ENCODE peak calls at places on chromosomes 11 and 22, in four cellular contexts. One of them, this sample, is unnamed. For H3K4me1, the result is how much of the 10 kb centered on the place peaks cover.

GRCh38 chr22:35995772-35996171 is 32.9 kb downstream of the RBFOX2 start:
- DNase-seq in lower lobe of right lung: no peak
- DNase-seq in Karpas-422: no peak
- DNase-seq in PC-3: peak
- DNase-seq in this sample: no peak

GRCh38 chr11:406796-407650 is 7.8 kb downstream of the SIGIRR start:
- DNase-seq in lower lobe of right lung: peak
- DNase-seq in Karpas-422: peak
- DNase-seq in PC-3: peak
- DNase-seq in this sample: peak

GRCh38 chr11:94400839-94401772 is at the start of gene GPR83:
- DNase-seq in lower lobe of right lung: no peak
- DNase-seq in Karpas-422: no peak
- DNase-seq in PC-3: no peak
- DNase-seq in this sample: no peak

GRCh38 chr11:3010521-3011275 is 18.6 kb upstream of the NAP1L4 start:
- DNase-seq in lower lobe of right lung: no peak
- DNase-seq in Karpas-422: no peak
- DNase-seq in PC-3: no peak
- DNase-seq in this sample: no peak

GRCh38 chr11:67082071-67082791 is 25.6 kb downstream of the RHOD start:
- DNase-seq in lower lobe of right lung: no peak
- DNase-seq in Karpas-422: no peak
- DNase-seq in PC-3: no peak
- DNase-seq in this sample: no peak

GRCh38 chr11:109914809-109915653 is 178.2 kb upstream of the ZC3H12C start:
- DNase-seq in lower lobe of right lung: no peak
- DNase-seq in Karpas-422: no peak
- DNase-seq in PC-3: peak
- DNase-seq in this sample: no peak

GRCh38 chr11:44936527-44936926 is 14.2 kb downstream of the TP53I11 start:
- DNase-seq in lower lobe of right lung: peak
- DNase-seq in Karpas-422: peak
- DNase-seq in PC-3: peak
- DNase-seq in this sample: no peak

GRCh38 chr22:41445171-41446056 is 1.2 kb downstream of the TOB2 start:
- DNase-seq in lower lobe of right lung: peak
- DNase-seq in Karpas-422: peak
- DNase-seq in PC-3: peak
- DNase-seq in this sample: no peak

GRCh38 chr11:74366576-74366975 is 31.7 kb downstream of the PGM2L1 start:
- DNase-seq in lower lobe of right lung: no peak
- DNase-seq in Karpas-422: no peak
- DNase-seq in PC-3: no peak
- DNase-seq in this sample: no peak

GRCh38 chr11:16986434-16987204 is 27.6 kb downstream of the PLEKHA7 start:
- DNase-seq in lower lobe of right lung: peak
- DNase-seq in Karpas-422: peak
- DNase-seq in PC-3: peak
- DNase-seq in this sample: no peak

GRCh38 chr11:63880031-63880841 is 36.7 kb downstream of the RCOR2 start:
- DNase-seq in lower lobe of right lung: no peak
- DNase-seq in Karpas-422: no peak
- DNase-seq in PC-3: no peak
- DNase-seq in this sample: no peak

GRCh38 chr11:108933630-108934029 is 268.8 kb downstream of the DDX10 start:
- DNase-seq in lower lobe of right lung: no peak
- DNase-seq in Karpas-422: no peak
- DNase-seq in PC-3: peak
- DNase-seq in this sample: no peak

GRCh38 chr11:3171931-3172560 is 6.9 kb upstream of the OSBPL5 start:
- DNase-seq in lower lobe of right lung: peak
- DNase-seq in Karpas-422: no peak
- DNase-seq in PC-3: no peak
- DNase-seq in this sample: peak

GRCh38 chr11:131195801-131196517 is 174.5 kb upstream of the NTM start:
- DNase-seq in lower lobe of right lung: peak
- DNase-seq in Karpas-422: no peak
- DNase-seq in PC-3: peak
- DNase-seq in this sample: no peak

GRCh38 chr22:39312410-39312809 is 7.0 kb downstream of the RPL3 start:
- DNase-seq in lower lobe of right lung: no peak
- DNase-seq in Karpas-422: no peak
- DNase-seq in PC-3: no peak
- DNase-seq in this sample: peak

GRCh38 chr22:39313258-39314001 is 6.0 kb downstream of the RPL3 start:
- DNase-seq in lower lobe of right lung: no peak
- DNase-seq in Karpas-422: no peak
- DNase-seq in PC-3: no peak
- DNase-seq in this sample: no peak

GRCh38 chr22:39315389-39315788 is 4.0 kb downstream of the RPL3 start:
- DNase-seq in lower lobe of right lung: no peak
- DNase-seq in Karpas-422: no peak
- DNase-seq in PC-3: no peak
- DNase-seq in this sample: no peak

GRCh38 chr22:39316440-39317083 is 2.9 kb downstream of the RPL3 start:
- DNase-seq in lower lobe of right lung: peak
- DNase-seq in Karpas-422: peak
- DNase-seq in PC-3: peak
- DNase-seq in this sample: peak

DNA sequence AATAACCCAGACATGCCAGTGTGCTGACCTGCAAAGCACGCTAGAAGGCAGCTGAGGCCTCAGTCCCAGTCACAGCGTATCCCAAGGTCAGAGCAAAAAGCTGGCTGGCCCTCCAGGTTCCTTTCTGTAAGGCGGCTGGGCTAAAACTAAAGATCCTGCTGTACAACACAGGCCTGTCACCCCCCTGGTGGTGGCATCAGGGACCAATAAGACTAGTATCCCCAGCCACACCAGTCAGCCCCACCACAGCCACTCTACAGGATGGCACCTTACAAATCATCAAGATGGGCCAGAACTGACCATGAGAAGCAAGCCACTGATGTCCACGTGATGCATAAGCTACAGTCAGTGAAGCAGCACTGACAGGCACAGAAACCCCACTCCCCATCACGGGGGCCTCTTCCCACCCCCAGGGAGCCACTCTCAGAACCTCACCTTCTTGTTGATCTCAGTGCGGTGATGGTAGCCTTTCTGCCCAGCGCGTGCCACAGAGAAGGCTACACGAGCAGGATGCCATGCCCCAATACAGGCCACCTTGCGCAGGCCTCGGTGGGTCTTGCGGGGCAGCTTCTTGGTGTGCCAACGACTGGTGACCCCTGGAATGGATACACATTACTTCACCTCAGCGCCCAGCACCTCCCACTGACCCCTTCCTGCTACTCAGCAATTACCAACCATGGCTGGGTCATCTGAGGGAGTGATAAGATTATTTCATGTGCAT is 5.0 kb downstream of the RPL3 start:
- DNase-seq in lower lobe of right lung: no peak
- DNase-seq in Karpas-422: no peak
- DNase-seq in PC-3: no peak
- DNase-seq in this sample: no peak
- H3K4me1 ChIP-seq in lower lobe of right lung: half or more
- H3K4me1 ChIP-seq in Karpas-422: under half
- H3K4me1 ChIP-seq in PC-3: under half
- H3K4me1 ChIP-seq in this sample: under half

DNA sequence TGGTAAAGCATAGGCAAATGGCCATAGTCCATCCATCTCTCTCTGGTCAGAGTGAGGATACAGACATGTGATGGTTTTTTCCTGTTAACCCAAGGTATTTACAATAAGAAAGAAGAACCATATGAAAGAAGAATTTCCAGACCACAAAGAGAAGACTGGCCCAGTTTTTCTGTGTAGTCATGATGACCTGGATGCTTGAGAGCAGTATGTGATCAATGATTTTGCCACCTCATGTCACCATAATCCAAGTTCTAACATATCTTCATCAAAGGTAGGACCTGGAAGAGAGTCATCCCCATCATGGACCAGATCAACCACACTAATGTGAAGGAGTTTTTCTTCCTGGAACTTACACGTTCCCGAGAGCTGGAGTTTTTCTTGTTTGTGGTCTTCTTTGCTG is at the start of gene OR4D6:
- DNase-seq in lower lobe of right lung: no peak
- DNase-seq in Karpas-422: no peak
- DNase-seq in PC-3: no peak
- DNase-seq in this sample: no peak
- H3K4me1 ChIP-seq in lower lobe of right lung: under half
- H3K4me1 ChIP-seq in Karpas-422: under half
- H3K4me1 ChIP-seq in PC-3: under half
- H3K4me1 ChIP-seq in this sample: under half

GRCh38 chr22:39238124-39238466 is 6.7 kb downstream of the PDGFB start:
- DNase-seq in lower lobe of right lung: no peak
- DNase-seq in Karpas-422: no peak
- DNase-seq in PC-3: no peak
- DNase-seq in this sample: no peak

GRCh38 chr22:39237276-39238123 is 7.3 kb downstream of the PDGFB start:
- DNase-seq in lower lobe of right lung: peak
- DNase-seq in Karpas-422: no peak
- DNase-seq in PC-3: no peak
- DNase-seq in this sample: no peak

GRCh38 chr22:39238966-39239510 is 5.7 kb downstream of the PDGFB start:
- DNase-seq in lower lobe of right lung: no peak
- DNase-seq in Karpas-422: no peak
- DNase-seq in PC-3: no peak
- DNase-seq in this sample: no peak

GRCh38 chr22:39239561-39240423 is 5.0 kb downstream of the PDGFB start:
- DNase-seq in lower lobe of right lung: peak
- DNase-seq in Karpas-422: no peak
- DNase-seq in PC-3: peak
- DNase-seq in this sample: peak

DNA sequence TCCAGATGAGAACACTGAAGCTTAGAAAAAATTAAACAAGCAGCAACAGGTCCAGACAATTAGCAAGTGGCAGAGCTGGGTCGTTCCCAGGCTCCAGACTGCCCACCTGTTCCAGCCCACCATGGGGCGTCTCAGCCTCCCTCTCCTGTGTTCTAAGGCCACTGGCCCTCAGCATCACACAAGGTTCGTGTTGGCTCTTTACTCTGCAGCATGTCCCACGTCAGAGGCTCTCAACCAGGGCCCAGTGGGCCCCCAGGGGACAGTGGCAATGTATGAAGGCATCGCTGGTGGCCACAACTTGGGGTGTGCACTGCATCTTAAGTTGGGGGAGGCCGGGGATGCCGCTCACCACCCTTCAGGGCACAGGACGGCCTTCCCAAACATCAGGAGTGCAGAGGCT is 6.2 kb downstream of the PDGFB start:
- DNase-seq in lower lobe of right lung: no peak
- DNase-seq in Karpas-422: no peak
- DNase-seq in PC-3: no peak
- DNase-seq in this sample: no peak
- H3K4me1 ChIP-seq in lower lobe of right lung: half or more
- H3K4me1 ChIP-seq in Karpas-422: under half
- H3K4me1 ChIP-seq in PC-3: under half
- H3K4me1 ChIP-seq in this sample: half or more

DNA sequence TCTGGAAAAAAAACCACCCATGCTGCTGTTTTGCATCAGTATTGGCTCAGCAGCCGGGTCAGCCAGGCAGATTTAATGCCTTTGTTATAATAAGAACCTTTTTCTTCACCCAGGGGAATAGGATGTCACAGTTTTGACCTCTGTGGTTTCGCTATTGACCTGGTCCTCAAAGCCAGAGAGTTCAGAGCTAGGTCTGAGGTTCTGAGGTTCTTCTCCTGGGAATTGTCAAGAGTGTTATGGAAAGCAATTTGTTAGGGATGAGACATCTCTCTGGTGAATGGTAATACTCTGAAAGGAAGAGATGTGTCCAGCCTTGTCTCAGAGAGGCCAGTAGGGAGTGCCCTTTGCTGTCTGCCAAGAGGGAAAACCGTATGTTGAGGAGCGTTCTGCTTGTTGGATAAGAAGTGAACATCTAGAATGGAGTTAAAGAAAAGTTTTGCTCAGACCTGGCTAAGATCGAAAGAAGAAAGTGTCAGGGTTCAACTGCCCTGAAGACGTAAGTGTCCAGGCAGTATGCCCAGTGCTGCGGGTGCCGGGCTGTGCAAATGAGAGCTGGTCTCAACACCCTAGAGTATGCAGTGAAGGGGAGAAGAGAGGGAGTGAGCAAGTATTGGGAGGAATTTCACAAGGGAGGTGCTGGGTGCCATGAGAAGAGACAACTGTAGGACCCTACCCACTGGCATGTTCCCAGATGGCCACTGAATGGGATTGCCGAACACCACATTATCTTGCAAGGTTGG is 150.9 kb upstream of the TTC12 start:
- DNase-seq in lower lobe of right lung: no peak
- DNase-seq in Karpas-422: no peak
- DNase-seq in PC-3: no peak
- DNase-seq in this sample: no peak
- H3K4me1 ChIP-seq in lower lobe of right lung: under half
- H3K4me1 ChIP-seq in Karpas-422: half or more
- H3K4me1 ChIP-seq in PC-3: under half
- H3K4me1 ChIP-seq in this sample: under half

DNA sequence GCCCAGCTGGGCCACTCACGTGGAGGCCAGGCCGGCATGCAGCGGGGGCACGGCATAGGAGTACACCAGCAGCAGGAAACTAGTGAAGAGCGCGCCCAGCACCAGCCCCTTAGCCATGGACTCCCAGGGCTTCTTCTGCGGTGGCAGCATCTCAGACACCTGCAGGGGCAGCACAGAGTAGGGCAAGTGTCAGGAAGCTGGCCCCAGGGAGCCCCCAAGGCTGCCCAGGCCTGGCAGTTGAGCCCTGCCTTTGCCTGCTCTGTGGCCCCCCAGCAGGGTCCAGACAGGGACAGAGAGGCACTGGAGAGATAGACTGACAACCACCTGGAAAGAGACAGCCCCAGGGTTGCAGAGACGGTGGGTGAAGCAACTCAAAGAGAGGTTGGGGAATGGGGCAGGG is 10.7 kb upstream of the SEC14L6 start:
- DNase-seq in lower lobe of right lung: no peak
- DNase-seq in Karpas-422: no peak
- DNase-seq in PC-3: no peak
- DNase-seq in this sample: no peak
- H3K4me1 ChIP-seq in lower lobe of right lung: under half
- H3K4me1 ChIP-seq in Karpas-422: under half
- H3K4me1 ChIP-seq in PC-3: under half
- H3K4me1 ChIP-seq in this sample: under half

GRCh38 chr11:61359541-61359940 is 2.1 kb downstream of the CYB561A3 start:
- DNase-seq in lower lobe of right lung: no peak
- DNase-seq in Karpas-422: no peak
- DNase-seq in PC-3: no peak
- DNase-seq in this sample: no peak
- H3K4me1 ChIP-seq in lower lobe of right lung: half or more
- H3K4me1 ChIP-seq in Karpas-422: half or more
- H3K4me1 ChIP-seq in PC-3: under half
- H3K4me1 ChIP-seq in this sample: under half